ENCODE peak calls at places on chromosome 1, in seven cellular contexts. H is AG08396; P is occipital lobe; C is activated T-helper 1 cell treated with anti-CD3 and anti-CD28 coated beads, Interleukin-12 subunit alpha, Interleukin-12 subunit beta, Interleukin-2, Interleukin-4 antibody, amounts not matched to agents 30 ng/mL and 10 ng/mL and 1 ng/mL, durations not matched to agents 14 hours and 24 hours and 36 hours; N is stimulated activated CD4-positive, alpha-beta T cell treated with anti-CD3 and anti-CD28 coated beads, Interleukin-4, amount 100 ng/mL, for 48 hours; F is cardiac fibroblast; M is psoas muscle. V is an unnamed sample.
A peak's percentile ranks its signal among the peaks of the same experiment; 100 is the strongest.

GRCh38 chr1:171286032-171286705 is 27.8 kb upstream of the FMO4 start:
- DNase-seq in H (no peak), P (no peak), C (no peak), N (no peak), F (peak; percentile 6), M (no peak), V (peak; percentile 40)

GRCh38 chr1:16117369-16117768 is 38.5 kb downstream of the EPHA2 start:
- DNase-seq in H (no peak), P (no peak), C (no peak), N (no peak), F (peak; percentile 25), M (no peak), V (peak; percentile 61)

GRCh38 chr1:179554394-179554793 is 21.4 kb downstream of the NPHS2 start:
- DNase-seq in H (no peak), P (no peak), C (no peak), N (no peak), F (no peak), M (no peak), V (no peak)

GRCh38 chr1:76162254-76162653 is 87.7 kb downstream of the ST6GALNAC3 start:
- DNase-seq in H (no peak), P (no peak), C (no peak), N (no peak), F (no peak), M (no peak), V (no peak)

GRCh38 chr1:226664413-226665101 is 74.5 kb downstream of the ITPKB start:
- DNase-seq in H (peak; percentile 70), P (no peak), C (no peak), N (no peak), F (peak; percentile 91), M (peak; percentile 51), V (peak; percentile 84)

GRCh38 chr1:162285149-162285561 is 91.5 kb downstream of the SPATA46 start:
- DNase-seq in H (no peak), P (no peak), C (no peak), N (no peak), F (no peak), M (no peak), V (no peak)

GRCh38 chr1:184075040-184076029 is 23.8 kb downstream of the TSEN15 start:
- DNase-seq in H (peak; percentile 30), P (peak; percentile 2), C (no peak), N (no peak), F (peak; percentile 80), M (no peak), V (peak; percentile 64)

GRCh38 chr1:217089239-217090014 is 366.2 kb upstream of the ESRRG start:
- DNase-seq in H (peak; percentile 72), P (peak; percentile 65), C (no peak), N (no peak), F (peak; percentile 49), M (peak; percentile 19), V (peak; percentile 10)

GRCh38 chr1:23897083-23897482 is 16.1 kb downstream of the CNR2 start:
- DNase-seq in H (no peak), P (no peak), C (no peak), N (no peak), F (no peak), M (no peak), V (no peak)

GRCh38 chr1:87403047-87403820 is 74.6 kb downstream of the LMO4 start:
- DNase-seq in H (no peak), P (no peak), C (no peak), N (no peak), F (no peak), M (no peak), V (no peak)

GRCh38 chr1:203165800-203166161 is 9.8 kb downstream of the MYBPH start:
- DNase-seq in H (no peak), P (no peak), C (no peak), N (no peak), F (no peak), M (no peak), V (no peak)

V was measured in AG20443.